ENCODE peak calls at places on chromosomes 5 and 9, in four cellular contexts. P, Y, F and Q are unnamed samples.

GRCh38 chr9:136728548-136729123 is 14.1 kb downstream of the LCN10 start:
- DNase-seq in P (peak), Y (no peak), F (no peak), Q (no peak)

GRCh38 chr5:138504799-138505198 is 38.2 kb downstream of the ETF1 start:
- DNase-seq in P (peak), Y (no peak), F (peak), Q (no peak)

GRCh38 chr9:111897831-111898144 is 1.2 kb downstream of the UGCG start:
- DNase-seq in P (no peak), Y (no peak), F (no peak), Q (no peak)

GRCh38 chr9:89095755-89096154 is 82.9 kb downstream of the SHC3 start:
- DNase-seq in P (no peak), Y (no peak), F (no peak), Q (no peak)

GRCh38 chr5:122375801-122376200 is 63.8 kb downstream of the SNCAIP start:
- DNase-seq in P (no peak), Y (no peak), F (no peak), Q (no peak)

GRCh38 chr5:113202904-113203716 is 226.5 kb downstream of the DCP2 start:
- DNase-seq in P (no peak), Y (peak), F (no peak), Q (no peak)

GRCh38 chr5:157342822-157343402 is 77.0 kb downstream of the CYFIP2 start:
- DNase-seq in P (no peak), Y (no peak), F (peak), Q (no peak)

GRCh38 chr5:103021310-103021709 is 98.6 kb downstream of the GIN1 start:
- DNase-seq in P (no peak), Y (no peak), F (no peak), Q (no peak)

GRCh38 chr5:93622240-93622885 is 39.3 kb downstream of the NR2F1 start:
- DNase-seq in P (peak), Y (no peak), F (peak), Q (no peak)

GRCh38 chr5:131996210-131997025 is 15.0 kb downstream of the ACSL6 start:
- DNase-seq in P (no peak), Y (no peak), F (no peak), Q (no peak)

GRCh38 chr5:76469656-76470290 is 66.7 kb downstream of the IQGAP2 start:
- DNase-seq in P (no peak), Y (no peak), F (no peak), Q (no peak)

GRCh38 chr5:40033411-40033810 is 608.6 kb upstream of the DAB2 start:
- DNase-seq in P (no peak), Y (no peak), F (no peak), Q (no peak)

GRCh38 chr5:134958755-134959154 is 9.0 kb upstream of the CATSPER3 start:
- DNase-seq in P (no peak), Y (no peak), F (no peak), Q (no peak)

GRCh38 chr5:68139601-68140441 is 75.7 kb upstream of the PIK3R1 start:
- DNase-seq in P (no peak), Y (no peak), F (no peak), Q (no peak)

GRCh38 chr5:892390-893136 is at the start of the genes BRD9 and TRIP13:
- DNase-seq in P (peak), Y (peak), F (peak), Q (no peak)

GRCh38 chr5:169343761-169344160 is 42.8 kb upstream of the SLIT3 start:
- DNase-seq in P (no peak), Y (no peak), F (no peak), Q (no peak)

GRCh38 chr5:172420215-172420934 is 34.0 kb downstream of the SH3PXD2B start:
- DNase-seq in P (peak), Y (peak), F (peak), Q (no peak)

GRCh38 chr5:127505819-127506218 is 11.6 kb upstream of the PRRC1 start:
- DNase-seq in P (no peak), Y (no peak), F (no peak), Q (no peak)

GRCh38 chr9:134536101-134536900 is 105.3 kb upstream of the COL5A1 start:
- DNase-seq in P (no peak), Y (no peak), F (no peak), Q (no peak)

GRCh38 chr5:96645096-96645495 is 17.1 kb upstream of the CAST start:
- DNase-seq in P (no peak), Y (no peak), F (no peak), Q (no peak)

GRCh38 chr5:23269981-23270380 is 237.4 kb upstream of the PRDM9 start:
- DNase-seq in P (no peak), Y (no peak), F (no peak), Q (no peak)

GRCh38 chr9:135941288-135941995 is 19.7 kb downstream of the UBAC1 start:
- DNase-seq in P (no peak), Y (no peak), F (no peak), Q (no peak)

GRCh38 chr9:38368731-38369130 is 23.8 kb upstream of the ALDH1B1 start:
- DNase-seq in P (no peak), Y (no peak), F (no peak), Q (no peak)

GRCh38 chr9:80878556-80878955 is 810.8 kb downstream of the TLE1 start:
- DNase-seq in P (no peak), Y (no peak), F (no peak), Q (no peak)

GRCh38 chr5:113776168-113776567 is 262.7 kb downstream of the YTHDC2 start:
- DNase-seq in P (no peak), Y (no peak), F (no peak), Q (no peak)

GRCh38 chr9:33139421-33140228 is 27.5 kb downstream of the B4GALT1 start:
- DNase-seq in P (peak), Y (peak), F (peak), Q (peak)

GRCh38 chr9:93096131-93096802 is at the start of gene CARD19:
- DNase-seq in P (peak), Y (peak), F (peak), Q (no peak)

GRCh38 chr5:135944967-135945560 is 9.7 kb downstream of the LECT2 start:
- DNase-seq in P (peak), Y (no peak), F (peak), Q (peak)